ENCODE peak calls at places on chromosomes 7 and 10, in seven cellular contexts. E is natural killer cell; J is epithelial cell of esophagus; H is RWPE1; K is SJSA1; Z is MM.1S; P is naive thymus-derived CD8-positive, alpha-beta T cell. V is an unnamed sample.

GRCh38 chr7:24622646-24623182 is 49.5 kb downstream of the PALS2 start:
- DNase-seq in E (no peak), J (no peak), H (no peak), K (no peak), Z (no peak), P (no peak), V (no peak)

GRCh38 chr7:25314729-25315267 is 86.5 kb upstream of the NPVF start:
- DNase-seq in E (no peak), J (peak), H (no peak), K (no peak), Z (no peak), P (no peak), V (no peak)

GRCh38 chr10:79985481-79986072 is 36.7 kb upstream of the SFTPD start:
- DNase-seq in E (no peak), J (peak), H (no peak), K (no peak), Z (no peak), P (no peak), V (no peak)

GRCh38 chr10:59582779-59583178 is 126.9 kb downstream of the SLC16A9 start:
- DNase-seq in E (no peak), J (no peak), H (no peak), K (no peak), Z (no peak), P (no peak), V (no peak)

GRCh38 chr10:119786117-119786769 is 60.4 kb downstream of the INPP5F start:
- DNase-seq in E (no peak), J (peak), H (no peak), K (peak), Z (no peak), P (no peak), V (no peak)

GRCh38 chr7:158680754-158681153 is 23.9 kb downstream of the NCAPG2 start:
- DNase-seq in E (no peak), J (no peak), H (no peak), K (peak), Z (no peak), P (no peak), V (no peak)

GRCh38 chr7:90931996-90932912 is 332.0 kb upstream of the FZD1 start:
- DNase-seq in E (no peak), J (no peak), H (no peak), K (no peak), Z (peak), P (no peak), V (peak)

GRCh38 chr7:157682946-157683239 is 346.1 kb downstream of the DNAJB6 start:
- DNase-seq in E (no peak), J (no peak), H (no peak), K (no peak), Z (no peak), P (no peak), V (no peak)

GRCh38 chr10:26579256-26580063 is 118.0 kb upstream of the PDSS1 start:
- DNase-seq in E (no peak), J (no peak), H (no peak), K (no peak), Z (no peak), P (no peak), V (no peak)

V was measured in OCI-LY7.